ENCODE peak calls at places on chromosomes 11 and 22, in four cellular contexts. A, C, K and H are unnamed samples.
A peak's percentile ranks its signal among the peaks of the same experiment; 100 is the strongest.

GRCh38 chr22:44544523-44545433 is 46.7 kb upstream of the RTL6 start:
- DNase-seq in A (peak; percentile 49), C (no peak), K (no peak), H (no peak)

GRCh38 chr11:127640822-127641485 is 640.4 kb upstream of the KIRREL3 start:
- DNase-seq in A (no peak), C (no peak), K (no peak), H (no peak)

GRCh38 chr11:27701262-27702105 is 1.2 kb upstream of the BDNF start:
- DNase-seq in A (no peak), C (no peak), K (peak; percentile 71), H (no peak)

GRCh38 chr22:17107547-17107810 is 13.7 kb downstream of the TMEM121B start:
- DNase-seq in A (no peak), C (no peak), K (no peak), H (no peak)

GRCh38 chr22:38700789-38701628 is at the start of gene JOSD1:
- DNase-seq in A (peak; percentile 99), C (peak; percentile 98), K (peak; percentile 89), H (peak; percentile 93)

GRCh38 chr11:84164722-84165121 is 878.6 kb upstream of the CCDC90B start:
- DNase-seq in A (no peak), C (no peak), K (no peak), H (no peak)

GRCh38 chr11:72446929-72447753 is 12.8 kb upstream of the CLPB start:
- DNase-seq in A (no peak), C (no peak), K (peak; percentile 66), H (no peak)

GRCh38 chr11:74723511-74723910 is 7.7 kb downstream of the CHRDL2 start:
- DNase-seq in A (no peak), C (no peak), K (no peak), H (no peak)

GRCh38 chr11:86698634-86699033 is 26.2 kb upstream of the ME3 start:
- DNase-seq in A (no peak), C (no peak), K (no peak), H (no peak)

GRCh38 chr11:96319901-96320656 is 22.9 kb downstream of the MAML2 start:
- DNase-seq in A (no peak), C (no peak), K (no peak), H (no peak)

GRCh38 chr11:80944758-80945157 is 1503.9 kb upstream of the TENM4 start:
- DNase-seq in A (no peak), C (no peak), K (no peak), H (no peak)

GRCh38 chr11:114281388-114281956 is 14.7 kb upstream of the NNMT start:
- DNase-seq in A (no peak), C (no peak), K (peak; percentile 90), H (no peak)

GRCh38 chr11:64649304-64649703 is 58.3 kb downstream of the SLC22A12 start:
- DNase-seq in A (no peak), C (peak; percentile 42), K (peak; percentile 17), H (peak; percentile 15)

GRCh38 chr11:70440206-70440605 is 41.9 kb downstream of the CTTN start:
- DNase-seq in A (no peak), C (no peak), K (no peak), H (no peak)

GRCh38 chr11:63667993-63668392 is 3.2 kb downstream of the ATL3 start:
- DNase-seq in A (no peak), C (no peak), K (peak; percentile 87), H (no peak)

GRCh38 chr11:35969089-35970046 is 25.5 kb downstream of the LDLRAD3 start:
- DNase-seq in A (no peak), C (no peak), K (no peak), H (no peak)

GRCh38 chr22:35230839-35231584 is 26.3 kb upstream of the HMGXB4 start:
- DNase-seq in A (no peak), C (no peak), K (no peak), H (no peak)

GRCh38 chr11:75625970-75626691 is 42.7 kb downstream of the MAP6 start:
- DNase-seq in A (no peak), C (no peak), K (peak; percentile 81), H (no peak)

GRCh38 chr11:24635588-24636290 is 138.9 kb downstream of the LUZP2 start:
- DNase-seq in A (no peak), C (no peak), K (no peak), H (no peak)

GRCh38 chr11:89443366-89444303 is 47.5 kb downstream of the NOX4 start:
- DNase-seq in A (no peak), C (no peak), K (no peak), H (no peak)

GRCh38 chr11:16026849-16027248 is 329.5 kb downstream of the SOX6 start:
- DNase-seq in A (no peak), C (no peak), K (no peak), H (no peak)

GRCh38 chr22:28051787-28052356 is 132.8 kb upstream of the PITPNB start:
- DNase-seq in A (no peak), C (peak; percentile 83), K (peak; percentile 53), H (peak; percentile 61)